ENCODE peak calls at places on chromosomes 1 and 21, in seven cellular contexts. One of them, this sample, is unnamed.
A peak's percentile ranks its signal among the peaks of the same experiment; 100 is the strongest.

GRCh38 chr21:25079053-25079452 is 528.2 kb downstream of the MRPL39 start:
- DNase-seq in endothelial cell of umbilical vein: no peak
- DNase-seq in uterus: no peak
- DNase-seq in upper lobe of right lung: no peak
- DNase-seq in transverse colon: no peak
- DNase-seq in testis: no peak
- DNase-seq in H7: no peak
- DNase-seq in this sample: no peak

GRCh38 chr1:48661726-48662483 is 114.8 kb downstream of the BEND5 start:
- DNase-seq in endothelial cell of umbilical vein: no peak
- DNase-seq in uterus: no peak
- DNase-seq in upper lobe of right lung: no peak
- DNase-seq in transverse colon: no peak
- DNase-seq in testis: no peak
- DNase-seq in H7: no peak
- DNase-seq in this sample: no peak

GRCh38 chr1:60425528-60425927 is 352.0 kb upstream of the C1orf87 start:
- DNase-seq in endothelial cell of umbilical vein: peak; percentile 13
- DNase-seq in uterus: no peak
- DNase-seq in upper lobe of right lung: no peak
- DNase-seq in transverse colon: no peak
- DNase-seq in testis: no peak
- DNase-seq in H7: peak; percentile 14
- DNase-seq in this sample: no peak

GRCh38 chr1:170067253-170067819 is 7.2 kb downstream of the KIFAP3 start:
- DNase-seq in endothelial cell of umbilical vein: peak; percentile 62
- DNase-seq in uterus: no peak
- DNase-seq in upper lobe of right lung: no peak
- DNase-seq in transverse colon: peak; percentile 14
- DNase-seq in testis: no peak
- DNase-seq in H7: peak; percentile 2
- DNase-seq in this sample: no peak

GRCh38 chr1:59500970-59501742 is 204.3 kb downstream of the FGGY start:
- DNase-seq in endothelial cell of umbilical vein: no peak
- DNase-seq in uterus: no peak
- DNase-seq in upper lobe of right lung: no peak
- DNase-seq in transverse colon: no peak
- DNase-seq in testis: no peak
- DNase-seq in H7: no peak
- DNase-seq in this sample: no peak

GRCh38 chr1:172654535-172654934 is 4.4 kb upstream of the FASLG start:
- DNase-seq in endothelial cell of umbilical vein: peak; percentile 33
- DNase-seq in uterus: no peak
- DNase-seq in upper lobe of right lung: no peak
- DNase-seq in transverse colon: no peak
- DNase-seq in testis: no peak
- DNase-seq in H7: no peak
- DNase-seq in this sample: peak; percentile 77

GRCh38 chr1:64494659-64495058 is 24.7 kb downstream of the CACHD1 start:
- DNase-seq in endothelial cell of umbilical vein: no peak
- DNase-seq in uterus: no peak
- DNase-seq in upper lobe of right lung: no peak
- DNase-seq in transverse colon: no peak
- DNase-seq in testis: no peak
- DNase-seq in H7: no peak
- DNase-seq in this sample: no peak

GRCh38 chr21:38401527-38401926 is 96.8 kb downstream of the ERG start:
- DNase-seq in endothelial cell of umbilical vein: no peak
- DNase-seq in uterus: no peak
- DNase-seq in upper lobe of right lung: no peak
- DNase-seq in transverse colon: no peak
- DNase-seq in testis: no peak
- DNase-seq in H7: no peak
- DNase-seq in this sample: no peak

GRCh38 chr1:161367684-161368398 is at the start of gene CFAP126:
- DNase-seq in endothelial cell of umbilical vein: peak; percentile 81
- DNase-seq in uterus: no peak
- DNase-seq in upper lobe of right lung: no peak
- DNase-seq in transverse colon: peak; percentile 38
- DNase-seq in testis: peak; percentile 78
- DNase-seq in H7: peak; percentile 89
- DNase-seq in this sample: peak; percentile 22

GRCh38 chr1:204262506-204263239 is 48.9 kb upstream of the GOLT1A start:
- DNase-seq in endothelial cell of umbilical vein: no peak
- DNase-seq in uterus: no peak
- DNase-seq in upper lobe of right lung: no peak
- DNase-seq in transverse colon: no peak
- DNase-seq in testis: no peak
- DNase-seq in H7: no peak
- DNase-seq in this sample: no peak

GRCh38 chr1:230899845-230900251 is 31.5 kb upstream of the C1orf198 start:
- DNase-seq in endothelial cell of umbilical vein: no peak
- DNase-seq in uterus: no peak
- DNase-seq in upper lobe of right lung: no peak
- DNase-seq in transverse colon: no peak
- DNase-seq in testis: no peak
- DNase-seq in H7: no peak
- DNase-seq in this sample: no peak

GRCh38 chr1:43997295-43997694 is 5.9 kb downstream of the CCDC24 start:
- DNase-seq in endothelial cell of umbilical vein: no peak
- DNase-seq in uterus: no peak
- DNase-seq in upper lobe of right lung: no peak
- DNase-seq in transverse colon: peak; percentile 41
- DNase-seq in testis: no peak
- DNase-seq in H7: no peak
- DNase-seq in this sample: no peak

GRCh38 chr1:225767591-225768540 is 9.8 kb upstream of the SRP9 start:
- DNase-seq in endothelial cell of umbilical vein: peak; percentile 48
- DNase-seq in uterus: peak; percentile 82
- DNase-seq in upper lobe of right lung: peak; percentile 80
- DNase-seq in transverse colon: peak; percentile 40
- DNase-seq in testis: peak; percentile 89
- DNase-seq in H7: peak; percentile 54
- DNase-seq in this sample: peak; percentile 82

GRCh38 chr1:100109554-100110066 is 23.1 kb downstream of the SASS6 start:
- DNase-seq in endothelial cell of umbilical vein: no peak
- DNase-seq in uterus: no peak
- DNase-seq in upper lobe of right lung: no peak
- DNase-seq in transverse colon: no peak
- DNase-seq in testis: no peak
- DNase-seq in H7: no peak
- DNase-seq in this sample: no peak

GRCh38 chr1:221663321-221663720 is 78.6 kb downstream of the DUSP10 start:
- DNase-seq in endothelial cell of umbilical vein: no peak
- DNase-seq in uterus: no peak
- DNase-seq in upper lobe of right lung: no peak
- DNase-seq in transverse colon: no peak
- DNase-seq in testis: no peak
- DNase-seq in H7: no peak
- DNase-seq in this sample: no peak

GRCh38 chr1:27116210-27116609 is 38.7 kb downstream of the SLC9A1 start:
- DNase-seq in endothelial cell of umbilical vein: no peak
- DNase-seq in uterus: peak; percentile 71
- DNase-seq in upper lobe of right lung: no peak
- DNase-seq in transverse colon: peak; percentile 47
- DNase-seq in testis: no peak
- DNase-seq in H7: no peak
- DNase-seq in this sample: no peak

GRCh38 chr1:203287109-203287893 is 18.0 kb upstream of the BTG2 start:
- DNase-seq in endothelial cell of umbilical vein: peak; percentile 68
- DNase-seq in uterus: peak; percentile 57
- DNase-seq in upper lobe of right lung: peak; percentile 88
- DNase-seq in transverse colon: peak; percentile 82
- DNase-seq in testis: peak; percentile 42
- DNase-seq in H7: peak; percentile 66
- DNase-seq in this sample: no peak

GRCh38 chr1:12204140-12204539 is 25.7 kb upstream of the VPS13D start:
- DNase-seq in endothelial cell of umbilical vein: no peak
- DNase-seq in uterus: no peak
- DNase-seq in upper lobe of right lung: no peak
- DNase-seq in transverse colon: no peak
- DNase-seq in testis: no peak
- DNase-seq in H7: peak; percentile 74
- DNase-seq in this sample: no peak

GRCh38 chr1:210702512-210702911 is 373.8 kb downstream of the HHAT start:
- DNase-seq in endothelial cell of umbilical vein: no peak
- DNase-seq in uterus: no peak
- DNase-seq in upper lobe of right lung: no peak
- DNase-seq in transverse colon: no peak
- DNase-seq in testis: no peak
- DNase-seq in H7: peak; percentile 35
- DNase-seq in this sample: no peak

GRCh38 chr1:234875328-234875952 is 253.2 kb downstream of the TOMM20 start:
- DNase-seq in endothelial cell of umbilical vein: no peak
- DNase-seq in uterus: no peak
- DNase-seq in upper lobe of right lung: peak; percentile 91
- DNase-seq in transverse colon: no peak
- DNase-seq in testis: no peak
- DNase-seq in H7: no peak
- DNase-seq in this sample: no peak

GRCh38 chr1:202589190-202589680 is 121.0 kb downstream of the SYT2 start:
- DNase-seq in endothelial cell of umbilical vein: peak; percentile 91
- DNase-seq in uterus: peak; percentile 95
- DNase-seq in upper lobe of right lung: no peak
- DNase-seq in transverse colon: peak; percentile 73
- DNase-seq in testis: peak; percentile 72
- DNase-seq in H7: no peak
- DNase-seq in this sample: peak; percentile 99

GRCh38 chr1:22536506-22536905 is 26.8 kb upstream of the EPHA8 start:
- DNase-seq in endothelial cell of umbilical vein: no peak
- DNase-seq in uterus: no peak
- DNase-seq in upper lobe of right lung: no peak
- DNase-seq in transverse colon: no peak
- DNase-seq in testis: no peak
- DNase-seq in H7: no peak
- DNase-seq in this sample: no peak

GRCh38 chr1:158818991-158819405 is 12.2 kb upstream of the MNDA start:
- DNase-seq in endothelial cell of umbilical vein: no peak
- DNase-seq in uterus: peak; percentile 51
- DNase-seq in upper lobe of right lung: no peak
- DNase-seq in transverse colon: no peak
- DNase-seq in testis: no peak
- DNase-seq in H7: no peak
- DNase-seq in this sample: no peak
- H3K27me3 ChIP-seq in endothelial cell of umbilical vein: no peaks in the 10 kb centered on the region
- H3K27me3 ChIP-seq in uterus: no peaks in the 10 kb centered on the region
- H3K27me3 ChIP-seq in upper lobe of right lung: no peaks in the 10 kb centered on the region
- H3K27me3 ChIP-seq in transverse colon: no peaks in the 10 kb centered on the region
- H3K27me3 ChIP-seq in testis: no peaks in the 10 kb centered on the region
- H3K27me3 ChIP-seq in H7: no peaks in the 10 kb centered on the region
- H3K27me3 ChIP-seq in this sample: no peaks in the 10 kb centered on the region

GRCh38 chr21:45640888-45641479 is 2.5 kb upstream of the PCBP3 start:
- DNase-seq in endothelial cell of umbilical vein: no peak
- DNase-seq in uterus: no peak
- DNase-seq in upper lobe of right lung: no peak
- DNase-seq in transverse colon: peak; percentile 52
- DNase-seq in testis: no peak
- DNase-seq in H7: peak; percentile 92
- DNase-seq in this sample: peak; percentile 45

GRCh38 chr21:45643021-45643980 is at the start of gene PCBP3:
- DNase-seq in endothelial cell of umbilical vein: peak; percentile 86
- DNase-seq in uterus: peak; percentile 98
- DNase-seq in upper lobe of right lung: peak; percentile 99
- DNase-seq in transverse colon: peak; percentile 98
- DNase-seq in testis: peak; percentile 97
- DNase-seq in H7: peak; percentile 99
- DNase-seq in this sample: peak; percentile 32

GRCh38 chr21:45642122-45642813 is 1.3 kb upstream of the PCBP3 start:
- DNase-seq in endothelial cell of umbilical vein: no peak
- DNase-seq in uterus: no peak
- DNase-seq in upper lobe of right lung: no peak
- DNase-seq in transverse colon: no peak
- DNase-seq in testis: no peak
- DNase-seq in H7: peak; percentile 85
- DNase-seq in this sample: no peak

GRCh38 chr21:45640001-45640887 is 3.3 kb upstream of the PCBP3 start:
- DNase-seq in endothelial cell of umbilical vein: no peak
- DNase-seq in uterus: no peak
- DNase-seq in upper lobe of right lung: no peak
- DNase-seq in transverse colon: no peak
- DNase-seq in testis: no peak
- DNase-seq in H7: peak; percentile 70
- DNase-seq in this sample: no peak

GRCh38 chr21:45641480-45642035 is 2.0 kb upstream of the PCBP3 start:
- DNase-seq in endothelial cell of umbilical vein: no peak
- DNase-seq in uterus: no peak
- DNase-seq in upper lobe of right lung: no peak
- DNase-seq in transverse colon: no peak
- DNase-seq in testis: no peak
- DNase-seq in H7: peak; percentile 61
- DNase-seq in this sample: no peak
- H3K27me3 ChIP-seq in endothelial cell of umbilical vein: peaks cover 29% of the 10 kb centered on the region
- H3K27me3 ChIP-seq in uterus: no peaks in the 10 kb centered on the region
- H3K27me3 ChIP-seq in upper lobe of right lung: peaks cover 12% of the 10 kb centered on the region
- H3K27me3 ChIP-seq in transverse colon: peaks cover 15% of the 10 kb centered on the region
- H3K27me3 ChIP-seq in testis: no peaks in the 10 kb centered on the region
- H3K27me3 ChIP-seq in H7: peaks cover 28% of the 10 kb centered on the region
- H3K27me3 ChIP-seq in this sample: peaks cover 30% of the 10 kb centered on the region

GRCh38 chr1:92484171-92484471 is 2.6 kb downstream of the GFI1 start:
- DNase-seq in endothelial cell of umbilical vein: no peak
- DNase-seq in uterus: no peak
- DNase-seq in upper lobe of right lung: no peak
- DNase-seq in transverse colon: no peak
- DNase-seq in testis: no peak
- DNase-seq in H7: no peak
- DNase-seq in this sample: no peak
- H3K27me3 ChIP-seq in endothelial cell of umbilical vein: peaks cover 96% of the 10 kb centered on the region
- H3K27me3 ChIP-seq in uterus: peaks cover 12% of the 10 kb centered on the region
- H3K27me3 ChIP-seq in upper lobe of right lung: peaks cover 95% of the 10 kb centered on the region
- H3K27me3 ChIP-seq in transverse colon: peaks cover 100% of the 10 kb centered on the region
- H3K27me3 ChIP-seq in testis: no peaks in the 10 kb centered on the region
- H3K27me3 ChIP-seq in H7: peaks cover 100% of the 10 kb centered on the region
- H3K27me3 ChIP-seq in this sample: peaks cover 100% of the 10 kb centered on the region

GRCh38 chr1:63320024-63320799 is 2.2 kb upstream of the FOXD3 start:
- DNase-seq in endothelial cell of umbilical vein: no peak
- DNase-seq in uterus: no peak
- DNase-seq in upper lobe of right lung: no peak
- DNase-seq in transverse colon: no peak
- DNase-seq in testis: no peak
- DNase-seq in H7: peak; percentile 76
- DNase-seq in this sample: no peak

GRCh38 chr1:63321061-63321787 is 1.1 kb upstream of the FOXD3 start:
- DNase-seq in endothelial cell of umbilical vein: no peak
- DNase-seq in uterus: no peak
- DNase-seq in upper lobe of right lung: no peak
- DNase-seq in transverse colon: no peak
- DNase-seq in testis: no peak
- DNase-seq in H7: peak; percentile 70
- DNase-seq in this sample: no peak

GRCh38 chr1:63322944-63323865 is 838 bp downstream of the FOXD3 start:
- DNase-seq in endothelial cell of umbilical vein: no peak
- DNase-seq in uterus: no peak
- DNase-seq in upper lobe of right lung: no peak
- DNase-seq in transverse colon: peak; percentile 31
- DNase-seq in testis: peak; percentile 46
- DNase-seq in H7: peak; percentile 73
- DNase-seq in this sample: no peak

GRCh38 chr1:63322248-63322943 is at the start of gene FOXD3:
- DNase-seq in endothelial cell of umbilical vein: peak; percentile 46
- DNase-seq in uterus: peak; percentile 26
- DNase-seq in upper lobe of right lung: peak; percentile 79
- DNase-seq in transverse colon: peak; percentile 71
- DNase-seq in testis: peak; percentile 73
- DNase-seq in H7: peak; percentile 91
- DNase-seq in this sample: no peak

GRCh38 chr1:63321788-63322247 is 549 bp upstream of the FOXD3 start:
- DNase-seq in endothelial cell of umbilical vein: no peak
- DNase-seq in uterus: no peak
- DNase-seq in upper lobe of right lung: no peak
- DNase-seq in transverse colon: no peak
- DNase-seq in testis: no peak
- DNase-seq in H7: peak; percentile 89
- DNase-seq in this sample: no peak
- H3K27me3 ChIP-seq in endothelial cell of umbilical vein: peaks cover 100% of the 10 kb centered on the region
- H3K27me3 ChIP-seq in uterus: peaks cover 61% of the 10 kb centered on the region
- H3K27me3 ChIP-seq in upper lobe of right lung: peaks cover 99% of the 10 kb centered on the region
- H3K27me3 ChIP-seq in transverse colon: peaks cover 100% of the 10 kb centered on the region
- H3K27me3 ChIP-seq in testis: no peaks in the 10 kb centered on the region
- H3K27me3 ChIP-seq in H7: peaks cover 62% of the 10 kb centered on the region
- H3K27me3 ChIP-seq in this sample: peaks cover 100% of the 10 kb centered on the region

This sample was measured in foreskin keratinocyte.